ENCODE peak calls at places on chromosomes 12 and 14, in six cellular contexts. G is IMR-90, H is H9, B is trophoblast cell, A is H1, O is neuronal stem cell. P is an unnamed sample.

GRCh38 chr12:68487721-68488309 is 122.9 kb upstream of the RAP1B start:
- DNase-seq in G (no peak), H (peak; percentile 60), B (no peak), A (no peak), O (no peak), P (no peak)

GRCh38 chr12:51896236-51896635 is 8.3 kb downstream of the ANKRD33 start:
- DNase-seq in G (no peak), H (no peak), B (no peak), A (no peak), O (no peak), P (no peak)

GRCh38 chr12:124469193-124469888 is 98.1 kb downstream of the NCOR2 start:
- DNase-seq in G (no peak), H (peak; percentile 62), B (peak; percentile 59), A (peak; percentile 81), O (no peak), P (no peak)

GRCh38 chr12:111076199-111076598 is 155.8 kb upstream of the MYL2 start:
- DNase-seq in G (no peak), H (no peak), B (no peak), A (no peak), O (no peak), P (no peak)

GRCh38 chr14:99215277-99215676 is 56.7 kb downstream of the BCL11B start:
- DNase-seq in G (no peak), H (no peak), B (no peak), A (no peak), O (no peak), P (no peak)

GRCh38 chr14:53792909-53793308 is 163.7 kb downstream of the BMP4 start:
- DNase-seq in G (no peak), H (no peak), B (no peak), A (no peak), O (no peak), P (no peak)

GRCh38 chr12:49716546-49716945 is 9.3 kb upstream of the FMNL3 start:
- DNase-seq in G (no peak), H (no peak), B (no peak), A (no peak), O (no peak), P (no peak)

GRCh38 chr12:56104815-56105476 is 587 bp downstream of the PA2G4 start:
- DNase-seq in G (no peak), H (no peak), B (peak; percentile 44), A (no peak), O (no peak), P (peak; percentile 40)

GRCh38 chr12:99647453-99647852 is at the start of gene GARIN6:
- DNase-seq in G (no peak), H (no peak), B (no peak), A (no peak), O (no peak), P (no peak)

GRCh38 chr14:102819176-102819628 is 42.0 kb downstream of the TRAF3 start:
- DNase-seq in G (no peak), H (no peak), B (peak; percentile 94), A (no peak), O (no peak), P (no peak)

GRCh38 chr14:78083837-78084236 is 86.3 kb upstream of the NRXN3 start:
- DNase-seq in G (no peak), H (no peak), B (peak; percentile 65), A (no peak), O (no peak), P (no peak)

GRCh38 chr12:1212529-1212928 is 221.5 kb downstream of the ERC1 start:
- DNase-seq in G (no peak), H (peak; percentile 51), B (no peak), A (no peak), O (no peak), P (no peak)

GRCh38 chr12:118288174-118288573 is 84.5 kb downstream of the TAOK3 start:
- DNase-seq in G (no peak), H (no peak), B (no peak), A (no peak), O (no peak), P (no peak)

GRCh38 chr12:4064008-4064407 is 190.8 kb upstream of the PARP11 start:
- DNase-seq in G (no peak), H (no peak), B (no peak), A (no peak), O (no peak), P (no peak)

GRCh38 chr14:93173943-93174395 is 10.7 kb downstream of the MOAP1 start:
- DNase-seq in G (peak; percentile 22), H (no peak), B (no peak), A (no peak), O (no peak), P (no peak)

DNA sequence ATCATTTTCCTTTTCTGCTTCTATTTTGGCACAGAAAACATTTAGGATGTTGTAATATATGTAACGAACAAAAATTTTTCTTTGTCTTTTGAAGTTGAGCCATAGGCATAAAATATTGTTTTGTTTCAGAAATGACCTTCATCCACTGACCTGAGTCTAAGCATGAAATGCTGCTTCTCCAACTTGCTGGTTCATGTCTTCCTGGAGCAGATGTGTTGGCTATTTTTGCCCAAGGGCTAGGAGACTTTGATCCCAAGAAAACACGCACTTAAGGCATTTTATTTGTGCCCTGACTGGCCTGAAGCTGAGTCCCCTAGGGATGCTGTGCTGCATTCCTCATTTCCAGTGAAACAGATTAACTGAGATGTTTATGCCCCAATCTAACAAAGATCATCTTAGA is 27.2 kb upstream of the ALG10B start:
- DNase-seq in G (no peak), H (no peak), B (peak; percentile 89), A (no peak), O (no peak), P (no peak)
- H3K9me3 ChIP-seq in G (no peaks in the 10 kb centered on the region), H (peaks cover 76% of the 10 kb centered on the region), B (peaks cover 4% of the 10 kb centered on the region), A (peaks cover 40% of the 10 kb centered on the region), O (no peaks in the 10 kb centered on the region), P (no peaks in the 10 kb centered on the region)

GRCh38 chr14:104665663-104666522 is 23.5 kb upstream of the INF2 start:
- DNase-seq in G (no peak), H (peak; percentile 59), B (peak; percentile 20), A (no peak), O (peak; percentile 87), P (no peak)
- H4K8ac ChIP-seq in G (peak overlapping the region; percentile 82), H (no peak overlapping the region), B (peak overlapping the region; percentile 40), A (peak overlapping the region; percentile 22), O (peak overlapping the region; percentile 66), P (peak overlapping the region; percentile 94)

GRCh38 chr14:37746140-37746832 is 150.9 kb downstream of the TTC6 start:
- DNase-seq in G (no peak), H (no peak), B (no peak), A (no peak), O (no peak), P (no peak)
- H3K4me2 ChIP-seq in G (no peak overlapping the region), H (no peak overlapping the region), B (no peak overlapping the region), A (no peak overlapping the region), O (no peak overlapping the region), P (no peak overlapping the region)

GRCh38 chr14:42732005-42732404 is 1125.3 kb downstream of the LRFN5 start:
- DNase-seq in G (no peak), H (no peak), B (no peak), A (no peak), O (no peak), P (no peak)

GRCh38 chr14:42736408-42736807 is 1129.7 kb downstream of the LRFN5 start:
- DNase-seq in G (no peak), H (no peak), B (no peak), A (no peak), O (no peak), P (no peak)

DNA sequence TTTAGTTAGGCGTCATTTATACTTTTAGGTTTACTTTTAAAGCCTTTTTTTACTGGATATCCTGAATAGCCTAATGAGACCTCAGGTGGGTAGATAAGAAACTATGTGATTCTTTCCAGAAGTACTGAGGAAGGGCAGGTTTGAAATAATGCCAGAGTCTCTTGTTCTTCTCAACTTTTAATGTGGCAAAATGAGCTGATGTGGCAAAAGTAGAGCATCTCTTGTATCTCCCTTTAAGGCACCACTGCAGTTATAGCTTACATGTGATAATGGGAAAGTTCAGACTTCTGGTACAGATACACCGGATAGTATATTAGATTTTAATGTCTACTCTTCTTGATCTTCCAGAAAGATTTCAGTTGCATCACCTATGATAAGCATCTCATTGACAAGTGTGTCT is 1124.8 kb downstream of the LRFN5 start:
- DNase-seq in G (no peak), H (no peak), B (no peak), A (no peak), O (no peak), P (no peak)
- H3K9me3 ChIP-seq in G (no peaks in the 10 kb centered on the region), H (no peaks in the 10 kb centered on the region), B (no peaks in the 10 kb centered on the region), A (no peaks in the 10 kb centered on the region), O (no peaks in the 10 kb centered on the region), P (no peaks in the 10 kb centered on the region)